ENCODE peak calls at places on chromosomes 13 and 19, in seven cellular contexts. C is neuronal stem cell, F is left ventricle myocardium inferior, V is aorta, N is lung, D is K562, E is neural progenitor cell. Q is an unnamed sample.
A peak's percentile ranks its signal among the peaks of the same experiment; 100 is the strongest.

GRCh38 chr13:94254737-94255136 is 224.7 kb downstream of the DCT start:
- DNase-seq in C (no peak), F (no peak), V (no peak), N (no peak), D (no peak), E (no peak), Q (no peak)

GRCh38 chr19:8302357-8302691 is 5.8 kb downstream of the CD320 start:
- DNase-seq in C (no peak), F (peak; percentile 79), V (peak; percentile 74), N (peak; percentile 28), D (no peak), E (no peak), Q (no peak)

GRCh38 chr13:113061796-113062425 is 43.7 kb upstream of the F7 start:
- DNase-seq in C (no peak), F (no peak), V (peak; percentile 48), N (no peak), D (no peak), E (no peak), Q (no peak)

GRCh38 chr19:7917292-7918061 is 2.7 kb upstream of the SNAPC2 start:
- DNase-seq in C (no peak), F (no peak), V (peak; percentile 85), N (no peak), D (no peak), E (peak; percentile 86), Q (no peak)

GRCh38 chr13:107170270-107170931 is 602.5 kb upstream of the ARGLU1 start:
- DNase-seq in C (no peak), F (no peak), V (no peak), N (no peak), D (no peak), E (no peak), Q (no peak)

GRCh38 chr19:38932425-38933179 is 1.9 kb downstream of the MRPS12 start:
- DNase-seq in C (no peak), F (no peak), V (no peak), N (no peak), D (peak; percentile 20), E (peak; percentile 62), Q (no peak)

GRCh38 chr19:34856052-34856451 is 70.7 kb upstream of the ZNF30 start:
- DNase-seq in C (no peak), F (no peak), V (no peak), N (no peak), D (no peak), E (no peak), Q (no peak)

GRCh38 chr19:17766543-17767131 is 15.4 kb downstream of the FCHO1 start:
- DNase-seq in C (peak; percentile 70), F (peak; percentile 76), V (peak; percentile 93), N (peak; percentile 83), D (no peak), E (peak; percentile 93), Q (peak; percentile 54)

GRCh38 chr19:34269968-34270621 is 15.7 kb downstream of the GARRE1 start:
- DNase-seq in C (no peak), F (peak; percentile 43), V (peak; percentile 81), N (peak; percentile 49), D (no peak), E (no peak), Q (no peak)

GRCh38 chr19:52637718-52638585 is at the start of gene ZNF83:
- DNase-seq in C (peak; percentile 96), F (peak; percentile 97), V (peak; percentile 99), N (peak; percentile 96), D (peak; percentile 98), E (peak; percentile 100), Q (peak; percentile 82)

GRCh38 chr19:5143471-5144411 is 174.8 kb downstream of the KDM4B start:
- DNase-seq in C (no peak), F (peak; percentile 18), V (peak; percentile 73), N (no peak), D (no peak), E (no peak), Q (no peak)

GRCh38 chr13:55563267-55563666 is 1577.5 kb upstream of the PRR20A start:
- DNase-seq in C (no peak), F (no peak), V (no peak), N (no peak), D (no peak), E (no peak), Q (no peak)

GRCh38 chr13:75250526-75251183 is 231.3 kb downstream of the TBC1D4 start:
- DNase-seq in C (no peak), F (no peak), V (no peak), N (no peak), D (no peak), E (no peak), Q (no peak)

GRCh38 chr13:30196025-30196424 is 111.3 kb downstream of the KATNAL1 start:
- DNase-seq in C (peak; percentile 4), F (no peak), V (no peak), N (no peak), D (no peak), E (peak; percentile 65), Q (no peak)

GRCh38 chr19:34288381-34288780 is 34.0 kb downstream of the GARRE1 start:
- DNase-seq in C (no peak), F (no peak), V (no peak), N (no peak), D (no peak), E (no peak), Q (no peak)

GRCh38 chr13:67308004-67308772 is 78.1 kb upstream of the PCDH9 start:
- DNase-seq in C (no peak), F (no peak), V (no peak), N (no peak), D (no peak), E (no peak), Q (no peak)

GRCh38 chr13:98270819-98271218 is 93.8 kb upstream of the RNF113B start:
- DNase-seq in C (no peak), F (no peak), V (no peak), N (no peak), D (no peak), E (no peak), Q (no peak)

GRCh38 chr19:38744298-38744681 is at the start of gene CAPN12:
- DNase-seq in C (no peak), F (no peak), V (no peak), N (no peak), D (no peak), E (no peak), Q (no peak)

GRCh38 chr13:44188257-44188656 is 185.4 kb upstream of the SERP2 start:
- DNase-seq in C (no peak), F (no peak), V (no peak), N (no peak), D (no peak), E (no peak), Q (no peak)

GRCh38 chr19:45306522-45307027 is 16.1 kb downstream of the CKM start:
- DNase-seq in C (no peak), F (no peak), V (no peak), N (no peak), D (no peak), E (no peak), Q (no peak)

GRCh38 chr13:73090116-73090811 is 31.5 kb downstream of the KLF5 start:
- DNase-seq in C (no peak), F (no peak), V (no peak), N (peak; percentile 43), D (peak; percentile 15), E (no peak), Q (no peak)

GRCh38 chr13:44313674-44314073 is 60.0 kb upstream of the SERP2 start:
- DNase-seq in C (no peak), F (no peak), V (no peak), N (no peak), D (no peak), E (no peak), Q (no peak)

GRCh38 chr13:32147976-32148375 is 116.4 kb downstream of the FRY start:
- DNase-seq in C (no peak), F (no peak), V (no peak), N (no peak), D (no peak), E (no peak), Q (no peak)

GRCh38 chr19:50559636-50560035 is 8.6 kb downstream of the LRRC4B start:
- DNase-seq in C (no peak), F (no peak), V (no peak), N (no peak), D (no peak), E (no peak), Q (no peak)

GRCh38 chr19:2790557-2791271 is 5.4 kb downstream of the THOP1 start:
- DNase-seq in C (no peak), F (no peak), V (no peak), N (no peak), D (no peak), E (no peak), Q (no peak)

GRCh38 chr13:40094056-40094455 is 438.6 kb downstream of the COG6 start:
- DNase-seq in C (no peak), F (no peak), V (no peak), N (no peak), D (no peak), E (no peak), Q (no peak)

GRCh38 chr13:61685683-61686013 is 270.0 kb upstream of the PCDH20 start:
- DNase-seq in C (peak; percentile 20), F (no peak), V (no peak), N (no peak), D (no peak), E (peak; percentile 68), Q (no peak)

GRCh38 chr19:42397315-42398166 is 7.4 kb upstream of the CNFN start:
- DNase-seq in C (no peak), F (no peak), V (no peak), N (no peak), D (peak; percentile 24), E (no peak), Q (no peak)
- H3K27ac ChIP-seq in C (no peak overlapping the region), F (peak overlapping the region; percentile 81), V (peak overlapping the region; percentile 30), N (peak overlapping the region; percentile 62), D (peak overlapping the region; percentile 68), E (no peak overlapping the region), Q (peak overlapping the region; percentile 86)

DNA sequence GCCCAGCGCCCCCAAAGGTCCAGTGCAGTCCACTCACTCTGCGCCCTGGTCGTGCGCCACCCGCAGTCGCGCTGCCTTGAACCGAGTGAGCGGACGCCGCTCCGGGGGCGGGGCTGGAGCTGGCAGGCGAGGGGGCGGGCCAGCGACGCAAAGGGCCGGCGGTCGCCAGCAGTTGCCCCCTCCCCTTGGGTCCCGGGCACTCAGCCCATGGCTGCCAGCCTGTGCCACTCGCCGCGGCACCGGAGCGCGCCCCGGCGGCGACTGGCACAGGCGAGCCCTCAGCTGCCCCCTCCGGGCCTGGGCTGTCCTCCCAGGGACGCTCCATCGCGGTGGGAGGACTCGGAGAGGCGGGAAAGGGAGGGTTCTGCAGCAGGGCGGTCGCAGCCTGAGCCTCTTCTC is at the start of gene S1PR5:
- DNase-seq in C (no peak), F (no peak), V (no peak), N (no peak), D (peak; percentile 70), E (peak; percentile 54), Q (peak; percentile 88)
- H3K27ac ChIP-seq in C (no peak within 1 kb of the TSS), F (no peak within 1 kb of the TSS), V (no peak within 1 kb of the TSS), N (no peak within 1 kb of the TSS), D (no peak within 1 kb of the TSS), E (no peak within 1 kb of the TSS), Q (peak within 1 kb of the TSS; percentile 100)

GRCh38 chr19:16358456-16358855 is 33.8 kb downstream of the KLF2 start:
- DNase-seq in C (no peak), F (no peak), V (no peak), N (no peak), D (no peak), E (no peak), Q (no peak)
- H3K27ac ChIP-seq in C (no peak overlapping the region), F (no peak overlapping the region), V (no peak overlapping the region), N (no peak overlapping the region), D (no peak overlapping the region), E (no peak overlapping the region), Q (no peak overlapping the region)

DNA sequence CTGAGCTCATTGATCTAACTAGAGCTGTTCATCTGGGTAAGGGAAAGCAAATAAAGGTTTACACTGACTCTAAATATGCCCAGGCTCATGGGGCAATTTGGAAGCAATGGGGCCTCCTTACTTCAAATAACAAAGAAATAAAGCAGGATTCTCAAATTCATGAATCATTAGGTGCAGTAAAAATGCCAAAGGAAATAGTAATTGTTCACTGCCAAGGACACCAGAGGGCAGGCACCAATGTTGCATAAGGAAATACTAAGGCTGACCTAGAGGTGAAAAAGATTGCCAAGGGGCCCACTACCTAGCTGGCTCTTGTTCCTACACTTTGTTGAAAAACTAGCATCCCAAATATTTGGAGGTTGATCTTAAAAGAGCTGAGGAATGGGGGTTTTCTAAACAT is 1686.7 kb upstream of the MIR17HG start:
- DNase-seq in C (no peak), F (no peak), V (no peak), N (no peak), D (no peak), E (no peak), Q (no peak)
- H3K27ac ChIP-seq in C (no peak overlapping the region), F (no peak overlapping the region), V (no peak overlapping the region), N (no peak overlapping the region), D (no peak overlapping the region), E (no peak overlapping the region), Q (no peak overlapping the region)

Q was measured in substantia nigra.